ENCODE peak calls at places on chromosome 1, in seven cellular contexts. P is DND-41, F is left ventricle myocardium inferior, H is ovary, W is uterus, O is kidney, E is adrenal gland. G is an unnamed sample.
A peak's percentile ranks its signal among the peaks of the same experiment; 100 is the strongest.

GRCh38 chr1:226149806-226150205 is 36.7 kb downstream of the ACBD3 start:
- DNase-seq in P (no peak), F (no peak), H (no peak), W (no peak), O (no peak), E (no peak), G (peak; percentile 11)

GRCh38 chr1:39261712-39262221 is 57.3 kb downstream of the MACF1 start:
- DNase-seq in P (no peak), F (no peak), H (no peak), W (no peak), O (no peak), E (no peak), G (no peak)

GRCh38 chr1:55309786-55310516 is 94.8 kb upstream of the USP24 start:
- DNase-seq in P (no peak), F (no peak), H (no peak), W (no peak), O (no peak), E (no peak), G (no peak)

GRCh38 chr1:44250113-44250781 is 37.0 kb downstream of the DMAP1 start:
- DNase-seq in P (no peak), F (peak; percentile 51), H (no peak), W (no peak), O (no peak), E (no peak), G (no peak)

GRCh38 chr1:63087966-63088365 is 234.4 kb upstream of the FOXD3 start:
- DNase-seq in P (no peak), F (no peak), H (no peak), W (no peak), O (no peak), E (no peak), G (no peak)

GRCh38 chr1:15080328-15081033 is 73.1 kb upstream of the TMEM51 start:
- DNase-seq in P (no peak), F (no peak), H (no peak), W (no peak), O (peak; percentile 8), E (no peak), G (no peak)

GRCh38 chr1:165162671-165163241 is 193.8 kb downstream of the LMX1A start:
- DNase-seq in P (no peak), F (no peak), H (no peak), W (no peak), O (no peak), E (peak; percentile 30), G (peak; percentile 83)

GRCh38 chr1:45499415-45499769 is 481 bp downstream of the CCDC163 start:
- DNase-seq in P (peak; percentile 36), F (no peak), H (no peak), W (no peak), O (no peak), E (no peak), G (no peak)

GRCh38 chr1:56453016-56453721 is 126.2 kb downstream of the PLPP3 start:
- DNase-seq in P (no peak), F (peak; percentile 27), H (no peak), W (peak; percentile 52), O (no peak), E (no peak), G (no peak)

GRCh38 chr1:110425611-110426152 is 18.2 kb upstream of the LAMTOR5 start:
- DNase-seq in P (no peak), F (peak; percentile 55), H (peak; percentile 48), W (no peak), O (no peak), E (no peak), G (no peak)

GRCh38 chr1:71593523-71593922 is 512.7 kb upstream of the ZRANB2 start:
- DNase-seq in P (no peak), F (no peak), H (no peak), W (no peak), O (no peak), E (no peak), G (no peak)

GRCh38 chr1:204408074-204408507 is 3.5 kb downstream of the PPP1R15B start:
- DNase-seq in P (peak; percentile 62), F (peak; percentile 76), H (peak; percentile 66), W (peak; percentile 67), O (no peak), E (peak; percentile 88), G (peak; percentile 38)

GRCh38 chr1:40092811-40093617 is 4.0 kb downstream of the PPT1 start:
- DNase-seq in P (no peak), F (no peak), H (no peak), W (no peak), O (no peak), E (no peak), G (no peak)

GRCh38 chr1:212987702-212988322 is 27.9 kb downstream of the ANGEL2 start:
- DNase-seq in P (no peak), F (no peak), H (no peak), W (no peak), O (no peak), E (no peak), G (peak; percentile 18)

GRCh38 chr1:193706763-193707162 is 520.4 kb upstream of the B3GALT2 start:
- DNase-seq in P (no peak), F (no peak), H (no peak), W (no peak), O (no peak), E (no peak), G (no peak)

GRCh38 chr1:246597340-246597739 is 31.1 kb downstream of the CNST start:
- DNase-seq in P (no peak), F (peak; percentile 50), H (no peak), W (peak; percentile 53), O (no peak), E (peak; percentile 54), G (peak; percentile 82)

GRCh38 chr1:119778886-119779560 is 10.3 kb upstream of the HMGCS2 start:
- DNase-seq in P (no peak), F (no peak), H (no peak), W (no peak), O (no peak), E (no peak), G (no peak)

GRCh38 chr1:14017531-14017961 is 317.6 kb downstream of the PRDM2 start:
- DNase-seq in P (no peak), F (no peak), H (no peak), W (no peak), O (peak; percentile 77), E (no peak), G (no peak)

GRCh38 chr1:24963099-24963872 is 33.2 kb upstream of the RUNX3 start:
- DNase-seq in P (peak; percentile 29), F (no peak), H (no peak), W (no peak), O (peak; percentile 53), E (no peak), G (no peak)

GRCh38 chr1:9319208-9319788 is 26.6 kb downstream of the SPSB1 start:
- DNase-seq in P (no peak), F (no peak), H (no peak), W (no peak), O (no peak), E (no peak), G (no peak)
- H3K4me1 ChIP-seq in P (peaks cover 3% of the 10 kb centered on the region), F (peaks cover 70% of the 10 kb centered on the region), H (peaks cover 44% of the 10 kb centered on the region), W (peaks cover 47% of the 10 kb centered on the region), O (peaks cover 24% of the 10 kb centered on the region), E (peaks cover 24% of the 10 kb centered on the region), G (peaks cover 19% of the 10 kb centered on the region)

GRCh38 chr1:31782766-31783410 is 18.7 kb upstream of the ADGRB2 start:
- DNase-seq in P (no peak), F (no peak), H (no peak), W (no peak), O (peak; percentile 63), E (no peak), G (no peak)
- H3K27ac ChIP-seq in P (no peak overlapping the region), F (peak overlapping the region; percentile 43), H (no peak overlapping the region), W (no peak overlapping the region), O (no peak overlapping the region), E (peak overlapping the region; percentile 59), G (no peak overlapping the region)

DNA sequence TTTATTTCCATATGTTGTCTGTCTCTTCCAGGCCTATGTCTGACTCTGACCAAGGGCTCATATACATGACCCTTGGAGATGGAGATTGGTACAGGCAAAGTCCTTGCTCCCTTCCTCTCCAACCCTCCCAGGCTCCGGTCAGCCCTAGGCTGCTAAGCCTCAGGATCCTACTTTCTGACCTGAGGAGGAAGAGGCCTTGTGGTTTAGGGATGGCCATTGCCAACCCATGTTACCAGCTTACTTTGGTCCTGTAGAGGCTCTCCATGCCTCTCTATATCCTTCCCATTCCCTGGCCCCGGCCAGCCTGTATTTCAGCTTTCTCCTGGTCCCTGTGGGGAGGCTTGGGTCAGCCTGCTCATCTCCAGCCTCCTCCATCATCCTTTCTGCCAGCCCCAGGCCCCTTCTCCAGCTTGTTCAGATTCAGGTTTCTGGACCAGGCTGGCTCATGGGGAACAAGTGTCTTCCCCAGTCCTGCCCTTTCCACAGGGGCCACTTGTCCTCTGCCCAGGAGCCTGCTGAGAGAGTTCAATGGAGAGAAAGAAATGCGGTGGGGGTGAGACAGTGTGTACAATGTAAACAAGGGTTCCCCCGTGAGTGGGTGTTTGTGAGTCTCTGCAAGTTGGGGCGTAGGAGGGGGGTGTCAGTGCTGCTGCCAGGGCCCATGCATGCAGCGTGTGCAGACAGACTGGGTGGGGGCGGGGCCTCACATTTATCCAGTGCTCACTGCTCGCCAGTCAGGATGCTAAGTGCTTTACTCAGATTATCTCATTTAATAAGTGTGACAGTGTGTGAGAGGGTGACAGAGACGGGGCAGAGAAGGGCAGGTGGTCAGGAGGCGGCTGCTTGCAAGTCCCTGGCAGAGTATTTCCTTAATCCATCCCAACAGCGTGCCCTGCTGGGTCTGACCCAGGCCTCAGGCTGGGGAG is 31.3 kb upstream of the FOXO6 start:
- DNase-seq in P (no peak), F (no peak), H (no peak), W (no peak), O (no peak), E (no peak), G (no peak)
- TF ChIP-seq CTCF in P (no peak), F (no peak), H (no peak), W (no peak), O (no peak), E (no peak), G (no peak)

DNA sequence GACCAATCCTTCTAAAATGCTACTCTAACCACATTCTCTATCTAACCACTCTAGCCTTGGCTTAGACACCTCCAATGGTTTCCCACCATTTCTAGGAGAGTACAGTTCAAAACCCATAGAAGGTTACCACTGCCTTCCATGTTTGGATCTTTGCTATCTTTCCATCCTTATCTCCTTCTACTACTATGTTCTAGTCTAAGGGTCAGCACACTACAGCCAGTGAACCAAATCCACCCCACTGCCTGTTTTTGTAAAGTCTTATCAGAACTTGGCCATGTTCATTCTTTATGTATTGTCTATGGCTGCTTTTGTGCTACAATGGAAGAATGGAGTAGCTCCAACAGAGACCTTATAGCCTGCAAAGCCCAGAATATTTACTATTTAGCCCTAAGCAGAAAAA is 6.2 kb downstream of the MTF1 start:
- DNase-seq in P (no peak), F (no peak), H (no peak), W (no peak), O (no peak), E (no peak), G (no peak)
- H3K4me1 ChIP-seq in P (peaks cover 23% of the 10 kb centered on the region), F (peaks cover 84% of the 10 kb centered on the region), H (peaks cover 13% of the 10 kb centered on the region), W (peaks cover 4% of the 10 kb centered on the region), O (peaks cover 7% of the 10 kb centered on the region), E (peaks cover 61% of the 10 kb centered on the region), G (peaks cover 8% of the 10 kb centered on the region)

GRCh38 chr1:179142889-179143299 is 61.0 kb downstream of the TOR3A start:
- DNase-seq in P (no peak), F (no peak), H (no peak), W (no peak), O (no peak), E (no peak), G (peak; percentile 98)
- H3K27ac ChIP-seq in P (no peak overlapping the region), F (peak overlapping the region; percentile 43), H (no peak overlapping the region), W (peak overlapping the region; percentile 76), O (no peak overlapping the region), E (peak overlapping the region; percentile 65), G (peak overlapping the region; percentile 79)

GRCh38 chr1:213987876-213988638 is at the start of gene PROX1:
- DNase-seq in P (no peak), F (peak; percentile 78), H (peak; percentile 86), W (peak; percentile 78), O (peak; percentile 88), E (peak; percentile 88), G (peak; percentile 81)
- TF ChIP-seq CTCF in P (no peak), F (no peak), H (peak; percentile 53), W (peak; percentile 13), O (no peak), E (no peak), G (peak; percentile 31)

GRCh38 chr1:61326713-61327112 is 244.4 kb downstream of the NFIA start:
- DNase-seq in P (no peak), F (no peak), H (no peak), W (no peak), O (no peak), E (no peak), G (no peak)
- H3K4me1 ChIP-seq in P (no peaks in the 10 kb centered on the region), F (peaks cover 36% of the 10 kb centered on the region), H (no peaks in the 10 kb centered on the region), W (no peaks in the 10 kb centered on the region), O (no peaks in the 10 kb centered on the region), E (peaks cover 10% of the 10 kb centered on the region), G (peaks cover 52% of the 10 kb centered on the region)